ENCODE peak calls at places on chromosomes 6 and 20, in nine cellular contexts. R, Z, N, C, X, G, O, T and L are unnamed samples.
A peak's percentile ranks its signal among the peaks of the same experiment; 100 is the strongest.

GRCh38 chr6:9197726-9198125 is 762.4 kb upstream of the SLC35B3 start:
- DNase-seq in R (no peak), Z (no peak), N (no peak), C (no peak), X (no peak), G (no peak), O (no peak), T (no peak), L (no peak)

GRCh38 chr6:163599136-163599535 is 184.6 kb downstream of the QKI start:
- DNase-seq in R (no peak), Z (no peak), N (no peak), C (no peak), X (no peak), G (no peak), O (no peak), T (no peak), L (no peak)

GRCh38 chr6:143965503-143966171 is 42.4 kb downstream of the PLAGL1 start:
- DNase-seq in R (no peak), Z (peak; percentile 93), N (no peak), C (peak; percentile 96), X (no peak), G (no peak), O (no peak), T (peak; percentile 41), L (peak; percentile 66)

GRCh38 chr6:39056191-39056590 is 7.6 kb downstream of the GLP1R start:
- DNase-seq in R (no peak), Z (no peak), N (no peak), C (no peak), X (no peak), G (no peak), O (no peak), T (no peak), L (no peak)

GRCh38 chr20:50223321-50223995 is 32.8 kb downstream of the CEBPB start:
- DNase-seq in R (no peak), Z (peak; percentile 14), N (no peak), C (no peak), X (no peak), G (no peak), O (no peak), T (no peak), L (no peak)

GRCh38 chr6:25961619-25962367 is 809 bp upstream of the TRIM38 start:
- DNase-seq in R (no peak), Z (no peak), N (no peak), C (no peak), X (no peak), G (no peak), O (no peak), T (no peak), L (no peak)

GRCh38 chr6:42163941-42164340 is 9.2 kb upstream of the GUCA1A start:
- DNase-seq in R (no peak), Z (peak; percentile 37), N (no peak), C (peak; percentile 12), X (no peak), G (no peak), O (no peak), T (no peak), L (peak; percentile 34)

GRCh38 chr6:167588181-167588919 is 238.4 kb upstream of the AFDN start:
- DNase-seq in R (no peak), Z (no peak), N (no peak), C (no peak), X (no peak), G (no peak), O (no peak), T (no peak), L (no peak)

GRCh38 chr6:34237316-34237721 is 646 bp downstream of the HMGA1 start:
- DNase-seq in R (peak; percentile 50), Z (no peak), N (no peak), C (no peak), X (peak; percentile 11), G (no peak), O (no peak), T (no peak), L (no peak)

GRCh38 chr20:46022411-46023147 is 6.4 kb upstream of the SLC12A5 start:
- DNase-seq in R (peak; percentile 80), Z (peak; percentile 51), N (peak; percentile 68), C (peak; percentile 5), X (peak; percentile 56), G (peak; percentile 69), O (no peak), T (peak; percentile 62), L (no peak)

GRCh38 chr6:70225052-70225451 is 77.8 kb downstream of the COL9A1 start:
- DNase-seq in R (no peak), Z (no peak), N (no peak), C (no peak), X (no peak), G (no peak), O (no peak), T (no peak), L (no peak)

GRCh38 chr6:113684382-113684901 is 172.7 kb upstream of the MARCKS start:
- DNase-seq in R (no peak), Z (no peak), N (no peak), C (no peak), X (no peak), G (no peak), O (no peak), T (no peak), L (peak; percentile 80)